ENCODE peak calls at places on chromosomes 13 and 19, in nine cellular contexts. One of them, this sample, is unnamed.

GRCh38 chr13:52665325-52665724 is 12.7 kb downstream of the SUGT1 start:
- DNase-seq in upper lobe of left lung: no peak
- DNase-seq in CD8-positive, alpha-beta memory T cell: no peak
- DNase-seq in WERI-Rb-1: no peak
- DNase-seq in heart right ventricle: no peak
- DNase-seq in fibroblast of lung: peak; percentile 14
- DNase-seq in Caco-2: no peak
- DNase-seq in H1: no peak
- DNase-seq in ovary: no peak
- DNase-seq in this sample: no peak

GRCh38 chr19:13964776-13965175 is 12.5 kb downstream of the DCAF15 start:
- DNase-seq in upper lobe of left lung: no peak
- DNase-seq in heart right ventricle: no peak
- DNase-seq in H1: no peak
- DNase-seq in Caco-2: no peak
- DNase-seq in WERI-Rb-1: no peak
- DNase-seq in CD8-positive, alpha-beta memory T cell: no peak
- DNase-seq in fibroblast of lung: peak; percentile 49
- DNase-seq in ovary: no peak
- DNase-seq in this sample: no peak

GRCh38 chr13:112679381-112679780 is 10.5 kb upstream of the ATP11A start:
- DNase-seq in WERI-Rb-1: no peak
- DNase-seq in ovary: no peak
- DNase-seq in CD8-positive, alpha-beta memory T cell: no peak
- DNase-seq in H1: no peak
- DNase-seq in heart right ventricle: no peak
- DNase-seq in upper lobe of left lung: no peak
- DNase-seq in Caco-2: no peak
- DNase-seq in fibroblast of lung: no peak
- DNase-seq in this sample: no peak

GRCh38 chr13:44471686-44472085 is 98.1 kb downstream of the SERP2 start:
- DNase-seq in WERI-Rb-1: no peak
- DNase-seq in ovary: no peak
- DNase-seq in fibroblast of lung: peak; percentile 72
- DNase-seq in upper lobe of left lung: no peak
- DNase-seq in Caco-2: no peak
- DNase-seq in CD8-positive, alpha-beta memory T cell: no peak
- DNase-seq in heart right ventricle: no peak
- DNase-seq in H1: no peak
- DNase-seq in this sample: no peak

GRCh38 chr13:32851083-32852064 is 164.8 kb upstream of the KL start:
- DNase-seq in WERI-Rb-1: no peak
- DNase-seq in fibroblast of lung: no peak
- DNase-seq in upper lobe of left lung: no peak
- DNase-seq in H1: no peak
- DNase-seq in heart right ventricle: no peak
- DNase-seq in Caco-2: no peak
- DNase-seq in ovary: no peak
- DNase-seq in CD8-positive, alpha-beta memory T cell: no peak
- DNase-seq in this sample: no peak

GRCh38 chr13:72198042-72198441 is 331.0 kb upstream of the DACH1 start:
- DNase-seq in Caco-2: no peak
- DNase-seq in H1: no peak
- DNase-seq in fibroblast of lung: no peak
- DNase-seq in WERI-Rb-1: no peak
- DNase-seq in upper lobe of left lung: no peak
- DNase-seq in heart right ventricle: no peak
- DNase-seq in ovary: no peak
- DNase-seq in CD8-positive, alpha-beta memory T cell: no peak
- DNase-seq in this sample: no peak

GRCh38 chr19:33810821-33811220 is 14.2 kb downstream of the KCTD15 start:
- DNase-seq in upper lobe of left lung: no peak
- DNase-seq in Caco-2: no peak
- DNase-seq in H1: no peak
- DNase-seq in heart right ventricle: no peak
- DNase-seq in ovary: no peak
- DNase-seq in fibroblast of lung: no peak
- DNase-seq in CD8-positive, alpha-beta memory T cell: no peak
- DNase-seq in WERI-Rb-1: no peak
- DNase-seq in this sample: no peak

GRCh38 chr19:29247051-29247450 is 34.1 kb upstream of the UQCRFS1 start:
- DNase-seq in upper lobe of left lung: no peak
- DNase-seq in heart right ventricle: no peak
- DNase-seq in H1: no peak
- DNase-seq in WERI-Rb-1: no peak
- DNase-seq in fibroblast of lung: no peak
- DNase-seq in ovary: no peak
- DNase-seq in CD8-positive, alpha-beta memory T cell: no peak
- DNase-seq in Caco-2: no peak
- DNase-seq in this sample: no peak

GRCh38 chr19:54133312-54133956 is 4.1 kb upstream of the CNOT3 start:
- DNase-seq in H1: peak; percentile 78
- DNase-seq in Caco-2: no peak
- DNase-seq in ovary: no peak
- DNase-seq in upper lobe of left lung: no peak
- DNase-seq in heart right ventricle: no peak
- DNase-seq in CD8-positive, alpha-beta memory T cell: no peak
- DNase-seq in WERI-Rb-1: no peak
- DNase-seq in fibroblast of lung: peak; percentile 53
- DNase-seq in this sample: peak; percentile 44

GRCh38 chr13:73039201-73040108 is 19.4 kb upstream of the KLF5 start:
- DNase-seq in H1: no peak
- DNase-seq in WERI-Rb-1: no peak
- DNase-seq in heart right ventricle: no peak
- DNase-seq in fibroblast of lung: no peak
- DNase-seq in ovary: no peak
- DNase-seq in Caco-2: no peak
- DNase-seq in CD8-positive, alpha-beta memory T cell: no peak
- DNase-seq in upper lobe of left lung: no peak
- DNase-seq in this sample: no peak

GRCh38 chr19:33434886-33435705 is 61.6 kb downstream of the CEBPG start:
- DNase-seq in heart right ventricle: no peak
- DNase-seq in H1: no peak
- DNase-seq in Caco-2: peak; percentile 12
- DNase-seq in ovary: no peak
- DNase-seq in fibroblast of lung: peak; percentile 40
- DNase-seq in upper lobe of left lung: no peak
- DNase-seq in CD8-positive, alpha-beta memory T cell: no peak
- DNase-seq in WERI-Rb-1: no peak
- DNase-seq in this sample: no peak

GRCh38 chr13:75357576-75358295 is 124.2 kb downstream of the TBC1D4 start:
- DNase-seq in ovary: no peak
- DNase-seq in Caco-2: peak; percentile 62
- DNase-seq in heart right ventricle: no peak
- DNase-seq in upper lobe of left lung: no peak
- DNase-seq in fibroblast of lung: peak; percentile 66
- DNase-seq in WERI-Rb-1: peak; percentile 26
- DNase-seq in H1: peak; percentile 17
- DNase-seq in CD8-positive, alpha-beta memory T cell: peak; percentile 55
- DNase-seq in this sample: peak; percentile 28

GRCh38 chr13:34654682-34655081 is 287.4 kb upstream of the NBEA start:
- DNase-seq in CD8-positive, alpha-beta memory T cell: no peak
- DNase-seq in Caco-2: no peak
- DNase-seq in upper lobe of left lung: no peak
- DNase-seq in H1: no peak
- DNase-seq in fibroblast of lung: peak; percentile 77
- DNase-seq in ovary: no peak
- DNase-seq in heart right ventricle: no peak
- DNase-seq in WERI-Rb-1: no peak
- DNase-seq in this sample: no peak

GRCh38 chr13:34863360-34864135 is 78.5 kb upstream of the NBEA start:
- DNase-seq in CD8-positive, alpha-beta memory T cell: no peak
- DNase-seq in heart right ventricle: no peak
- DNase-seq in WERI-Rb-1: no peak
- DNase-seq in fibroblast of lung: peak; percentile 95
- DNase-seq in Caco-2: peak; percentile 37
- DNase-seq in H1: no peak
- DNase-seq in ovary: no peak
- DNase-seq in upper lobe of left lung: no peak
- DNase-seq in this sample: no peak

GRCh38 chr13:98174995-98175394 is 2.1 kb downstream of the RNF113B start:
- DNase-seq in CD8-positive, alpha-beta memory T cell: no peak
- DNase-seq in H1: no peak
- DNase-seq in ovary: no peak
- DNase-seq in Caco-2: no peak
- DNase-seq in upper lobe of left lung: no peak
- DNase-seq in WERI-Rb-1: no peak
- DNase-seq in fibroblast of lung: peak; percentile 70
- DNase-seq in heart right ventricle: no peak
- DNase-seq in this sample: no peak

GRCh38 chr19:18788782-18789421 is 2.2 kb downstream of the COMP start:
- DNase-seq in fibroblast of lung: no peak
- DNase-seq in WERI-Rb-1: no peak
- DNase-seq in Caco-2: no peak
- DNase-seq in H1: no peak
- DNase-seq in CD8-positive, alpha-beta memory T cell: no peak
- DNase-seq in upper lobe of left lung: peak; percentile 68
- DNase-seq in heart right ventricle: no peak
- DNase-seq in ovary: no peak
- DNase-seq in this sample: no peak

GRCh38 chr19:18789883-18790565 is 1.1 kb downstream of the COMP start:
- DNase-seq in upper lobe of left lung: peak; percentile 89
- DNase-seq in H1: peak; percentile 27
- DNase-seq in fibroblast of lung: peak; percentile 25
- DNase-seq in Caco-2: peak; percentile 47
- DNase-seq in ovary: no peak
- DNase-seq in heart right ventricle: no peak
- DNase-seq in CD8-positive, alpha-beta memory T cell: no peak
- DNase-seq in WERI-Rb-1: peak; percentile 81
- DNase-seq in this sample: no peak

GRCh38 chr19:18791315-18791678 is 192 bp upstream of the COMP start:
- DNase-seq in CD8-positive, alpha-beta memory T cell: no peak
- DNase-seq in upper lobe of left lung: no peak
- DNase-seq in heart right ventricle: no peak
- DNase-seq in fibroblast of lung: no peak
- DNase-seq in ovary: no peak
- DNase-seq in Caco-2: peak; percentile 32
- DNase-seq in WERI-Rb-1: no peak
- DNase-seq in H1: no peak
- DNase-seq in this sample: no peak

GRCh38 chr19:18790566-18791314 is at the start of gene COMP:
- DNase-seq in fibroblast of lung: no peak
- DNase-seq in H1: no peak
- DNase-seq in upper lobe of left lung: peak; percentile 84
- DNase-seq in heart right ventricle: no peak
- DNase-seq in Caco-2: no peak
- DNase-seq in WERI-Rb-1: no peak
- DNase-seq in ovary: no peak
- DNase-seq in CD8-positive, alpha-beta memory T cell: no peak
- DNase-seq in this sample: no peak

GRCh38 chr19:18789422-18789832 is 1.7 kb downstream of the COMP start:
- DNase-seq in CD8-positive, alpha-beta memory T cell: no peak
- DNase-seq in heart right ventricle: no peak
- DNase-seq in fibroblast of lung: no peak
- DNase-seq in Caco-2: no peak
- DNase-seq in ovary: no peak
- DNase-seq in upper lobe of left lung: peak; percentile 73
- DNase-seq in WERI-Rb-1: no peak
- DNase-seq in H1: no peak
- DNase-seq in this sample: no peak
- H3K4me3 ChIP-seq in CD8-positive, alpha-beta memory T cell: no peak overlapping the region
- H3K4me3 ChIP-seq in heart right ventricle: peak overlapping the region; percentile 37
- H3K4me3 ChIP-seq in fibroblast of lung: no peak overlapping the region
- H3K4me3 ChIP-seq in Caco-2: peak overlapping the region; percentile 25
- H3K4me3 ChIP-seq in ovary: no peak overlapping the region
- H3K4me3 ChIP-seq in upper lobe of left lung: peak overlapping the region; percentile 25
- H3K4me3 ChIP-seq in WERI-Rb-1: peak overlapping the region; percentile 30
- H3K4me3 ChIP-seq in H1: no peak overlapping the region
- H3K4me3 ChIP-seq in this sample: peak overlapping the region; percentile 63

GRCh38 chr13:22198001-22198400 is 527.1 kb downstream of the FGF9 start:
- DNase-seq in Caco-2: no peak
- DNase-seq in ovary: no peak
- DNase-seq in H1: no peak
- DNase-seq in CD8-positive, alpha-beta memory T cell: no peak
- DNase-seq in WERI-Rb-1: no peak
- DNase-seq in heart right ventricle: no peak
- DNase-seq in fibroblast of lung: no peak
- DNase-seq in upper lobe of left lung: no peak
- DNase-seq in this sample: no peak
- H3K4me3 ChIP-seq in Caco-2: no peak overlapping the region
- H3K4me3 ChIP-seq in ovary: no peak overlapping the region
- H3K4me3 ChIP-seq in H1: no peak overlapping the region
- H3K4me3 ChIP-seq in CD8-positive, alpha-beta memory T cell: no peak overlapping the region
- H3K4me3 ChIP-seq in WERI-Rb-1: no peak overlapping the region
- H3K4me3 ChIP-seq in heart right ventricle: no peak overlapping the region
- H3K4me3 ChIP-seq in fibroblast of lung: no peak overlapping the region
- H3K4me3 ChIP-seq in upper lobe of left lung: no peak overlapping the region
- H3K4me3 ChIP-seq in this sample: no peak overlapping the region

GRCh38 chr19:42241279-42241678 is 1.1 kb downstream of the GSK3A start:
- DNase-seq in Caco-2: no peak
- DNase-seq in heart right ventricle: no peak
- DNase-seq in fibroblast of lung: no peak
- DNase-seq in WERI-Rb-1: no peak
- DNase-seq in ovary: no peak
- DNase-seq in upper lobe of left lung: no peak
- DNase-seq in CD8-positive, alpha-beta memory T cell: no peak
- DNase-seq in H1: no peak
- DNase-seq in this sample: no peak

GRCh38 chr19:42242071-42242511 is 311 bp downstream of the GSK3A start:
- DNase-seq in fibroblast of lung: no peak
- DNase-seq in Caco-2: no peak
- DNase-seq in upper lobe of left lung: no peak
- DNase-seq in ovary: no peak
- DNase-seq in CD8-positive, alpha-beta memory T cell: no peak
- DNase-seq in H1: no peak
- DNase-seq in WERI-Rb-1: peak; percentile 17
- DNase-seq in heart right ventricle: no peak
- DNase-seq in this sample: no peak

GRCh38 chr19:42239544-42240220 is 2.7 kb downstream of the GSK3A start:
- DNase-seq in upper lobe of left lung: no peak
- DNase-seq in CD8-positive, alpha-beta memory T cell: no peak
- DNase-seq in H1: no peak
- DNase-seq in Caco-2: no peak
- DNase-seq in WERI-Rb-1: no peak
- DNase-seq in fibroblast of lung: no peak
- DNase-seq in heart right ventricle: no peak
- DNase-seq in ovary: no peak
- DNase-seq in this sample: no peak

GRCh38 chr19:42244452-42245220 is 2.2 kb upstream of the GSK3A start:
- DNase-seq in fibroblast of lung: peak; percentile 92
- DNase-seq in Caco-2: peak; percentile 95
- DNase-seq in CD8-positive, alpha-beta memory T cell: peak; percentile 90
- DNase-seq in heart right ventricle: peak; percentile 90
- DNase-seq in ovary: peak; percentile 90
- DNase-seq in H1: peak; percentile 82
- DNase-seq in upper lobe of left lung: peak; percentile 97
- DNase-seq in WERI-Rb-1: peak; percentile 93
- DNase-seq in this sample: peak; percentile 79

GRCh38 chr19:42242512-42243409 is at the start of gene GSK3A:
- DNase-seq in CD8-positive, alpha-beta memory T cell: peak; percentile 97
- DNase-seq in Caco-2: peak; percentile 99
- DNase-seq in H1: peak; percentile 98
- DNase-seq in upper lobe of left lung: peak; percentile 99
- DNase-seq in WERI-Rb-1: peak; percentile 98
- DNase-seq in heart right ventricle: peak; percentile 97
- DNase-seq in ovary: peak; percentile 97
- DNase-seq in fibroblast of lung: peak; percentile 99
- DNase-seq in this sample: peak; percentile 98
- H3K4me3 ChIP-seq in CD8-positive, alpha-beta memory T cell: peak within 1 kb of the TSS; percentile 81
- H3K4me3 ChIP-seq in Caco-2: peak within 1 kb of the TSS; percentile 92
- H3K4me3 ChIP-seq in H1: peak within 1 kb of the TSS; percentile 90
- H3K4me3 ChIP-seq in upper lobe of left lung: peak within 1 kb of the TSS; percentile 89
- H3K4me3 ChIP-seq in WERI-Rb-1: peak within 1 kb of the TSS; percentile 91
- H3K4me3 ChIP-seq in heart right ventricle: peak within 1 kb of the TSS; percentile 85
- H3K4me3 ChIP-seq in ovary: peak within 1 kb of the TSS; percentile 55
- H3K4me3 ChIP-seq in fibroblast of lung: peak within 1 kb of the TSS; percentile 89
- H3K4me3 ChIP-seq in this sample: peak within 1 kb of the TSS; percentile 89

GRCh38 chr19:15196683-15197005 is 4.2 kb downstream of the NOTCH3 start:
- DNase-seq in fibroblast of lung: no peak
- DNase-seq in H1: no peak
- DNase-seq in WERI-Rb-1: no peak
- DNase-seq in heart right ventricle: no peak
- DNase-seq in CD8-positive, alpha-beta memory T cell: no peak
- DNase-seq in ovary: no peak
- DNase-seq in upper lobe of left lung: no peak
- DNase-seq in Caco-2: no peak
- DNase-seq in this sample: no peak
- H3K4me3 ChIP-seq in fibroblast of lung: no peak overlapping the region
- H3K4me3 ChIP-seq in H1: no peak overlapping the region
- H3K4me3 ChIP-seq in WERI-Rb-1: no peak overlapping the region
- H3K4me3 ChIP-seq in heart right ventricle: peak overlapping the region; percentile 66
- H3K4me3 ChIP-seq in CD8-positive, alpha-beta memory T cell: no peak overlapping the region
- H3K4me3 ChIP-seq in ovary: no peak overlapping the region
- H3K4me3 ChIP-seq in upper lobe of left lung: no peak overlapping the region
- H3K4me3 ChIP-seq in Caco-2: no peak overlapping the region
- H3K4me3 ChIP-seq in this sample: no peak overlapping the region